ENCODE peak calls at places on chromosomes 2 and 18, in five cellular contexts. G is endodermal cell, U is mammary epithelial cell, V is heart right ventricle, F is epithelial cell of esophagus. L is an unnamed sample.

GRCh38 chr2:134127496-134127895 is 126.4 kb upstream of the MGAT5 start:
- DNase-seq in V (no peak), G (no peak), F (no peak), U (no peak), L (no peak)

GRCh38 chr2:73156539-73157124 is 43.9 kb upstream of the RAB11FIP5 start:
- DNase-seq in G (peak), V (peak), U (peak), F (peak), L (peak)

GRCh38 chr2:180931841-180932240 is 48.6 kb upstream of the UBE2E3 start:
- DNase-seq in U (no peak), V (no peak), F (no peak), G (no peak), L (no peak)

GRCh38 chr2:53672881-53673522 is 94.6 kb upstream of the CHAC2 start:
- DNase-seq in V (no peak), U (no peak), F (no peak), G (no peak), L (no peak)

GRCh38 chr2:217713395-217714267 is 289.2 kb downstream of the TNS1 start:
- DNase-seq in G (peak), F (peak), U (peak), V (peak), L (peak)

GRCh38 chr18:67417864-67418523 is 98.5 kb downstream of the DSEL start:
- DNase-seq in G (no peak), V (peak), F (peak), U (peak), L (peak)

GRCh38 chr2:219109468-219109867 is 48.7 kb upstream of the IHH start:
- DNase-seq in F (peak), G (peak), V (no peak), U (no peak), L (no peak)

GRCh38 chr2:40488927-40489677 is 37.2 kb upstream of the SLC8A1 start:
- DNase-seq in F (peak), U (peak), G (no peak), V (no peak), L (no peak)

GRCh38 chr2:109065335-109065734 is 63.7 kb upstream of the SH3RF3 start:
- DNase-seq in G (no peak), V (peak), U (no peak), F (no peak), L (no peak)

GRCh38 chr2:201132518-201132917 is 16.6 kb downstream of the CFLAR start:
- DNase-seq in G (no peak), F (no peak), U (peak), V (no peak), L (no peak)

GRCh38 chr2:188695953-188696352 is 278.2 kb upstream of the COL3A1 start:
- DNase-seq in U (peak), F (peak), V (no peak), G (no peak), L (peak)

GRCh38 chr2:41381701-41382100 is 666.1 kb upstream of the PKDCC start:
- DNase-seq in U (no peak), G (no peak), V (no peak), F (no peak), L (no peak)

GRCh38 chr2:100178085-100178788 is 35.8 kb upstream of the AFF3 start:
- DNase-seq in V (no peak), F (peak), G (peak), U (peak), L (peak)

GRCh38 chr2:58054264-58054663 is 7.7 kb downstream of the VRK2 start:
- DNase-seq in U (no peak), V (no peak), F (peak), G (no peak), L (peak)

GRCh38 chr2:167908786-167909185 is 338.6 kb downstream of the STK39 start:
- DNase-seq in U (no peak), G (no peak), F (no peak), V (no peak), L (no peak)

GRCh38 chr2:127401757-127402695 is 14.3 kb upstream of the MAP3K2 start:
- DNase-seq in G (peak), U (peak), V (no peak), F (peak), L (peak)

GRCh38 chr2:98269274-98269673 is 77.0 kb upstream of the CNGA3 start:
- DNase-seq in V (peak), G (peak), F (peak), U (peak), L (peak)

GRCh38 chr2:236656166-236656565 is 86.5 kb downstream of the ACKR3 start:
- DNase-seq in F (no peak), G (no peak), V (no peak), U (no peak), L (no peak)

GRCh38 chr18:48939368-48940097 is 11.2 kb downstream of the SMAD7 start:
- DNase-seq in F (no peak), V (peak), U (no peak), G (no peak), L (no peak)

GRCh38 chr2:233221378-233222063 is 30.0 kb upstream of the ATG16L1 start:
- DNase-seq in V (no peak), U (no peak), F (no peak), G (no peak), L (no peak)

GRCh38 chr18:62526098-62527025 is 3.5 kb downstream of the ZCCHC2 start:
- DNase-seq in V (peak), G (peak), F (peak), U (peak), L (peak)

GRCh38 chr18:54958711-54959625 is at the start of gene CCDC68:
- DNase-seq in V (peak), G (peak), U (no peak), F (peak), L (peak)
- H3K4me3 ChIP-seq in V (peak), G (peak), U (no peak), F (peak), L (peak)

GRCh38 chr2:8685697-8686358 is 4.0 kb downstream of the ID2 start:
- DNase-seq in V (peak), U (peak), F (peak), G (peak), L (no peak)

GRCh38 chr2:8684885-8685696 is 3.2 kb downstream of the ID2 start:
- DNase-seq in V (peak), G (peak), F (peak), U (peak), L (no peak)

GRCh38 chr2:8682719-8683667 is 1.1 kb downstream of the ID2 start:
- DNase-seq in V (no peak), F (peak), G (peak), U (peak), L (peak)

GRCh38 chr2:8681786-8682692 is at the start of gene ID2:
- DNase-seq in V (peak), U (peak), F (peak), G (peak), L (peak)

DNA sequence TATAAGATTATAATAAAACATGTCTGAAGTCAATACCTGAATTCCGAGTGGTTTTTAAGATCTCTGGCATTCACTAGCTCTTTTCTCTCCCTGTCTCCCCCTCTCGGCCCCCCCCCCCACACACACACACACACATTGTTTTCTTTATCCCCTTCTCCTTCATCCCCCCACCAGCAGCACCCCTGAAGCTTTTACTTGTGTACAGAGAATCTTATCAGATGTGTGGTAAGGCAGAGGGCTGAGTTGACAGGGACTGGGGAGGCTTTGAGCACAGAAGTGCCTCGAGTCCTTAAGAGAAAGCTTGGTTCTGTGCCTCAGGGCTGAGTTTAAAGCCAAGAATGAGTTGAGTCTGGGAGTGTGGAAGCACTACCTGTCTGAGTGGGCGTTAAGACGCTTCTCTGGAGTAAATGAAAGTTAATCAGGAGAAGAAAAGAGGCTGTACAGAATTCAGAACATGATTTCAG is 2.6 kb downstream of the ID2 start:
- DNase-seq in F (peak), G (peak), V (no peak), U (no peak), L (no peak)
- H3K4me3 ChIP-seq in F (peak), G (peak), V (peak), U (peak), L (no peak)

DNA sequence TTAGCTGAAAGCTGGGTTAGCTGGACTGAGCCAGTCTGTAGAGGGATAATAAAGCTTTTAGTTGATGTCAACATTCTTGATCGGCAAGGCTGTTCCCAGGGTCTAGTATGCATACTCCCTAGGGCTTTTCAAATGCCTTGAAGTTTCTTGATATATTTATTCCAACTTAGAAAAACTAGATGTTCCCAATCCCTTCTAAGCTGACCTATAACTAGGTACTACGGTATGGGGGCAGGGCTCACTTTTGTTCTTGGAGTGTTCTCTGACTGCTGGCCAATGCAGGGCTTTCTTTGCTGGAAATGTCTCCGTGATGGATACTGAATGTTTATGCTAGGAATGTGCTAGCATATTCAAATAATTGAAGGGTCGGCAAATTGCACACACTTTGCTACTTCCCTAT is 258.6 kb upstream of the TANK start:
- DNase-seq in U (no peak), V (no peak), F (no peak), G (no peak), L (no peak)
- H3K4me3 ChIP-seq in U (no peak), V (no peak), F (no peak), G (no peak), L (no peak)

DNA sequence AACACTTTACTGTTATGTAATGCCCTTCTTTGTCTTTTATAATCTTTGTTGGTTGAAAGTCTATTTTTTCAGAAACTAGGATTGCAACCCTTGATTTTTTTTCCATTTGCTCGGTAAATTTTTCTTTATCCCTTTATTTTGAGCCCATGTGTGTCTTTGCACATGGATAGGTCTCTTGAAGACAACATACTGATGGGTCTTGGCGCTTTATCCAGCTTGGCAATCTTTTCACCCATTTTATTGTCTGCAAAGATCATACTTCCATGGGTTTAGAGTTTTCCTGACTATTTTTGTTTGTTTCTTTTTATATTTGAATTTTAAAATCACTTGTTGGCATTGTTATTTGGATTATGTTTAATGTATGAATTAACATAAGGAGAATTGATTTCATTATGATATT is 27.0 kb downstream of the ACOXL start:
- DNase-seq in U (no peak), G (no peak), F (no peak), V (no peak), L (no peak)
- H3K4me3 ChIP-seq in U (no peak), G (no peak), F (no peak), V (no peak), L (no peak)

GRCh38 chr2:106516436-106516835 is 29.3 kb downstream of the CD8B2 start:
- DNase-seq in U (no peak), G (no peak), V (no peak), F (no peak), L (no peak)

GRCh38 chr2:106519767-106520166 is 32.6 kb downstream of the CD8B2 start:
- DNase-seq in V (no peak), F (no peak), G (no peak), U (no peak), L (no peak)

GRCh38 chr2:106516864-106517263 is 29.7 kb downstream of the CD8B2 start:
- DNase-seq in U (no peak), V (no peak), F (no peak), G (no peak), L (no peak)

GRCh38 chr2:106521016-106521415 is 33.9 kb downstream of the CD8B2 start:
- DNase-seq in U (no peak), V (no peak), F (no peak), G (no peak), L (no peak)

DNA sequence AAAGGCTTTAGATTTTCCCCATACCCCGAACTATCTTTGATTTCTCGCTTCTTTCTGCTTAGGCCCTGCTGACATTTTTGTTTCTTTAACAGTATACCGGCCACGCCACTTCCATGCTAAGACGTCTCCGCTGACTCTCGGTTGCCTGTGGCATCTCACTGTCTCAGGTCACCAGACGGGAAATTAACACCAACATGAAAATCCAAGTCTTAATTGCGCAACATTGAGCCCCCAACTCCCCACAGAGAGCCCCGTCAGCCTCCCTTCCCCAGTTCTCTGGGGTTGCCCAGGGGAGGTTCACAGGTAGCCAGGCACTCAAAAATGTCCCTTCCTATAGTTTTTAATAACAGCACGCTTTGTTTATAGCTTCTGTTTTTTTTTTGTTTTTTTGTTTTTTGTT is 30.2 kb downstream of the CD8B2 start:
- DNase-seq in F (no peak), G (no peak), V (no peak), U (no peak), L (no peak)
- H3K4me3 ChIP-seq in F (no peak), G (no peak), V (no peak), U (no peak), L (no peak)